ENCODE peak calls at places on chromosome 17, in five cellular contexts. O is heart right ventricle, P is keratinocyte, E is left ventricle myocardium inferior, S is upper lobe of right lung. V is an unnamed sample. For H3K9me3, the result is how much of the 10 kb centered on the place peaks cover.

GRCh38 chr17:74199306-74200092 is 4.0 kb upstream of the RPL38 start:
- DNase-seq in O (peak), P (no peak), E (peak), S (peak), V (peak)

GRCh38 chr17:28338056-28338768 is 2.7 kb downstream of the TNFAIP1 start:
- DNase-seq in O (peak), P (no peak), E (no peak), S (no peak), V (peak)

GRCh38 chr17:57121308-57122042 is 36.4 kb downstream of the AKAP1 start:
- DNase-seq in O (peak), P (no peak), E (no peak), S (no peak), V (no peak)

GRCh38 chr17:74356640-74357465 is 4.8 kb downstream of the BTBD17 start:
- DNase-seq in O (no peak), P (no peak), E (no peak), S (no peak), V (no peak)

GRCh38 chr17:5837055-5837491 is 233.1 kb upstream of the WSCD1 start:
- DNase-seq in O (no peak), P (peak), E (no peak), S (no peak), V (peak)

GRCh38 chr17:51185763-51186332 is 19.6 kb downstream of the NME2 start:
- DNase-seq in O (no peak), P (no peak), E (no peak), S (peak), V (no peak)

GRCh38 chr17:65774787-65775186 is 213.3 kb upstream of the AXIN2 start:
- DNase-seq in O (no peak), P (no peak), E (no peak), S (no peak), V (no peak)

GRCh38 chr17:62800580-62800979 is 7.5 kb downstream of the MARCHF10 start:
- DNase-seq in O (no peak), P (no peak), E (no peak), S (no peak), V (no peak)

GRCh38 chr17:17783121-17783824 is 53.5 kb downstream of the SREBF1 start:
- DNase-seq in O (peak), P (no peak), E (peak), S (peak), V (no peak)

GRCh38 chr17:67481808-67482207 is 104.7 kb downstream of the PITPNC1 start:
- DNase-seq in O (no peak), P (no peak), E (no peak), S (no peak), V (no peak)

GRCh38 chr17:31427684-31428083 is 36.2 kb downstream of the RAB11FIP4 start:
- DNase-seq in O (no peak), P (no peak), E (no peak), S (no peak), V (no peak)

GRCh38 chr17:15490634-15491261 is 23.3 kb upstream of the CDRT4 start:
- DNase-seq in O (peak), P (no peak), E (peak), S (no peak), V (no peak)

GRCh38 chr17:61562287-61562686 is 28.7 kb downstream of the NACA2 start:
- DNase-seq in O (no peak), P (no peak), E (no peak), S (no peak), V (no peak)

GRCh38 chr17:39662551-39663339 is 2.4 kb upstream of the TCAP start:
- DNase-seq in O (no peak), P (no peak), E (no peak), S (no peak), V (peak)

GRCh38 chr17:32943647-32944191 is 15.8 kb downstream of the TMEM98 start:
- DNase-seq in O (no peak), P (no peak), E (no peak), S (no peak), V (no peak)

GRCh38 chr17:28199115-28199514 is 119.9 kb upstream of the TMEM97 start:
- DNase-seq in O (no peak), P (no peak), E (no peak), S (no peak), V (no peak)

GRCh38 chr17:66915204-66915611 is 49.3 kb upstream of the CACNG4 start:
- DNase-seq in O (no peak), P (no peak), E (no peak), S (no peak), V (peak)

GRCh38 chr17:78717431-78717980 is 64.6 kb downstream of the CYTH1 start:
- DNase-seq in O (no peak), P (no peak), E (no peak), S (no peak), V (peak)

GRCh38 chr17:17823433-17824118 is 13.2 kb downstream of the SREBF1 start:
- DNase-seq in O (peak), P (no peak), E (peak), S (peak), V (peak)

GRCh38 chr17:45320931-45321461 is 4.2 kb upstream of the MAP3K14 start:
- DNase-seq in O (no peak), P (no peak), E (no peak), S (no peak), V (peak)

GRCh38 chr17:4043862-4044261 is 79.6 kb upstream of the ATP2A3 start:
- DNase-seq in O (no peak), P (no peak), E (no peak), S (no peak), V (no peak)

GRCh38 chr17:10730956-10731879 is 1.4 kb upstream of the TMEM220 start:
- DNase-seq in O (no peak), P (no peak), E (no peak), S (no peak), V (no peak)

GRCh38 chr17:36501963-36502362 is 15.5 kb downstream of the ZNHIT3 start:
- DNase-seq in O (no peak), P (no peak), E (no peak), S (no peak), V (no peak)

GRCh38 chr17:59893617-59894100 is 738 bp downstream of the RPS6KB1 start:
- DNase-seq in O (no peak), P (no peak), E (no peak), S (no peak), V (peak)

GRCh38 chr17:81483085-81483861 is 29.3 kb downstream of the ACTG1 start:
- DNase-seq in O (peak), P (no peak), E (peak), S (no peak), V (no peak)

GRCh38 chr17:27109346-27109745 is 184.6 kb upstream of the WSB1 start:
- DNase-seq in O (no peak), P (no peak), E (no peak), S (no peak), V (no peak)
- H3K9me3 ChIP-seq in O (under half), P (under half), E (under half), S (under half), V (under half)

GRCh38 chr17:8121531-8122390 is 2.1 kb downstream of the HES7 start:
- DNase-seq in O (peak), P (no peak), E (no peak), S (no peak), V (peak)
- H3K4me3 ChIP-seq in O (peak), P (peak), E (peak), S (peak), V (peak)

DNA sequence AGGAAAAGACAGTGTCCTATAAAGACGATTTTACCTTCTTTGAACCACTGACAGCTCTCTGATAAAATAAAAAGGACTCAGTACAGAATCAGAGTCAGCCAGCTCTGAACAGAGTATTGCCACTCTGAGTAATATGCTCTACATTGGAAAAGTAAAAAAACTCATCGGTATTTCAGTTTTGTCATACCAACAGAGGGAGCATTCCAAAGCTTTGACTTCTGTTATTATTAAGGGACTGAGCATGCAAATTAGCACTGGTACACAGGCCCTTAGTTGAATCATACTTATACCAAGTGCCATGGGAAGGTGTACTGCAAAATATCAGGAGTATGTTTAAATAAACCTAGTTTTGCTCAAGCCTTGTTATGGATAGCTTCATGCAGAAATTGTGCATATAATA is 509.0 kb upstream of the KIF2B start:
- DNase-seq in O (no peak), P (no peak), E (no peak), S (no peak), V (no peak)
- H3K9me3 ChIP-seq in O (under half), P (under half), E (under half), S (under half), V (under half)

GRCh38 chr17:77456951-77457548 is 316.3 kb downstream of the SEC14L1 start:
- DNase-seq in O (no peak), P (no peak), E (no peak), S (no peak), V (no peak)

GRCh38 chr17:77457572-77458201 is 316.9 kb downstream of the SEC14L1 start:
- DNase-seq in O (no peak), P (no peak), E (no peak), S (no peak), V (no peak)

GRCh38 chr17:77456271-77456950 is 315.6 kb downstream of the SEC14L1 start:
- DNase-seq in O (no peak), P (no peak), E (no peak), S (no peak), V (no peak)

GRCh38 chr17:77459018-77459755 is 318.4 kb downstream of the SEC14L1 start:
- DNase-seq in O (no peak), P (no peak), E (no peak), S (no peak), V (no peak)

GRCh38 chr17:77458202-77459017 is 317.6 kb downstream of the SEC14L1 start:
- DNase-seq in O (no peak), P (no peak), E (no peak), S (no peak), V (no peak)
- H3K4me3 ChIP-seq in O (no peak), P (no peak), E (no peak), S (no peak), V (no peak)

DNA sequence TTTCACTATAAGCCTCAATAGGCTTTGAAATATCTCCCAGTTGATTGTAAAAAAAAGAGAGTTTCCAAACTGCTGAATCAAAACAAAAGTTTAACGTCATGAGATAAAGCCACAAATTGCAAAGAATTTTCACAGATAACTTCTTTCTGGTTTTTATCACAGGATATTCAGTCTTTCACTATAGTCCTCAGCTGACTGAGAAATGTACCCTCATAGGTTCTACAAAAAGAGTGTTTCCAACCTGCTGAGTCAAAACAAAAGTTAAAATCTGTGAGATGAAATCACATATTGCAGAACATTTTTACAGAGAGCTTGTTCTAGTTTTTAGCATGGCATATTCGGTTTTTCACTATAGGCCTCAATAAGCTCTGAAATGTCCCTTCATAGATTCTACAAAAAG is 559.2 kb downstream of the KCNJ18 start:
- DNase-seq in O (no peak), P (no peak), E (no peak), S (no peak), V (no peak)
- H3K9me3 ChIP-seq in O (half or more), P (under half), E (under half), S (under half), V (under half)

DNA sequence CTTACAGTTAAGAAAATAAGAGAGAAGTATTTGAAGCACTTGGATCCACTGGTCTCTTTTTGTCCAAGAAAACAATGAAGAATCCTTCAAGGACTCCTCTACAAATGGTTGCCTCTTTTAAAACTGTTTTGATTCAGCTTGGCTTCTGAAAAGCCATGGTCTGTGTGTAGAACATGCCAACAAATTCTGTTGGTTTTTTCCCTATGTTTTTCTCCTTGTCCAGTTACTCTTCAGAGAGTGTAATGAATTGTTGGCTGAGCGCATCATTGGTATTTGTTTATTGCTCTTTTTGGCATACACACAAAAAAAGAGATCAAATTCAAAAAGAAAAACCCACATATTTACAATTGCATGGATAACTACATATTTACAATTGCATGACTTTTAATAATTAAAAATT is at the start of gene ABCA10:
- DNase-seq in O (no peak), P (no peak), E (no peak), S (no peak), V (no peak)
- H3K4me3 ChIP-seq in O (peak), P (no peak), E (peak), S (peak), V (no peak)

DNA sequence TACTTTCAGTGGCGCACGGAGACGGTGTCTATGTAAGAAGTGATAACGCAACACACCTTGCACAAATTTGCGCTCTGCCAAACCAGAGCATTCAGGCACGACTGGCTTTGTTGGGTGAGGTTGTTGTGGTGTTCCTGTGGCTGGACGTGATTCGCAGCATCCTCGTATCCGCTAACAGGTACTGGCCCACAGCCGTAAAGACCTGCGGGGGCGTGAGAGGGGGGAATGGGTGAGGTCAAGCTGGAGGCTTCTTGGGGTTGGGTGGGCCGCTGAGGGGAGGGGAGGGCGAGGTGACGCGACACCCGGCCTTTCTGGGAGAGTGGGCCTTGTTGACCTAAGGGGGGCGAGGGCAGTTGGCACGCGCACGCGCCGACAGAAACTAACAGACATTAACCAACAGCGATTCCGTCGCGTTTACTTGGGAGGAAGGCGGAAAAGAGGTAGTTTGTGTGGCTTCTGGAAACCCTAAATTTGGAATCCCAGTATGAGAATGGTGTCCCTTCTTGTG is 510.9 kb downstream of the KCNJ18 start:
- DNase-seq in O (no peak), P (no peak), E (no peak), S (peak), V (no peak)
- H3K9me3 ChIP-seq in O (half or more), P (under half), E (under half), S (under half), V (under half)

GRCh38 chr17:76426853-76427252 is 26.1 kb downstream of the UBE2O start:
- DNase-seq in O (no peak), P (no peak), E (no peak), S (no peak), V (no peak)
- H3K4me3 ChIP-seq in O (no peak), P (no peak), E (no peak), S (no peak), V (no peak)

GRCh38 chr17:69690531-69690930 is 276.0 kb downstream of the MAP2K6 start:
- DNase-seq in O (no peak), P (no peak), E (no peak), S (no peak), V (no peak)
- H3K9me3 ChIP-seq in O (under half), P (under half), E (under half), S (under half), V (under half)

DNA sequence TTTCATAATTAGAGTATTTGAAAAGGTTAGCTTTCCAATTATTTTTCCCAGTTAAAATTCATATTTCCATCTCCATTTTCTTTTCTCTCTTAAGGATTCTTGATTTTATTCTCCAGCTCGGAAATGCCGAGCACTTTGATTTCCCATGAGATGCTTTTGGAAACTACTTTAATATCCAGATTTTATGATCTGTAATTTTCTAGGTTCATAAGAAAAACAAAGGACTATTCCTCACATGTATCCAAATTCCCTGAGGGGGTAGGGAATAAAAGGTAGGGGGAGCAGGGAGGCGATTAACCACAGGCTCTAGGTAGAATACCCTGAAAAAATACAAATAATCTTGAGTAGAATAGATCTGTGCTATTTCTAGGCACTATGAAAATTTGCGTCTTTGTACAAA is 938 bp downstream of the RNF43 start:
- DNase-seq in O (no peak), P (no peak), E (no peak), S (no peak), V (no peak)
- H3K4me3 ChIP-seq in O (peak), P (peak), E (peak), S (peak), V (no peak)